ENCODE peak calls at places on chromosome 18, in seven cellular contexts. G is uterus; J is CD8-positive, alpha-beta memory T cell; Q is thoracic aorta; Y is Caco-2; Z is mesenchymal stem cell; P is effector memory CD4-positive, alpha-beta T cell. E is an unnamed sample. For H3K4me1, the result is how much of the 10 kb centered on the place peaks cover.

GRCh38 chr18:72675394-72675793 is 131.3 kb upstream of the CBLN2 start:
- DNase-seq in J (no peak), Z (no peak), G (no peak), Q (no peak), P (no peak), Y (peak), E (no peak)

GRCh38 chr18:64037812-64038414 is 68.0 kb downstream of the SERPINB8 start:
- DNase-seq in J (no peak), G (no peak), P (no peak), Q (no peak), Z (peak), Y (peak), E (no peak)

GRCh38 chr18:37364237-37364636 is 201.4 kb downstream of the CELF4 start:
- DNase-seq in P (no peak), Q (no peak), G (no peak), J (no peak), Y (no peak), Z (no peak), E (peak)

GRCh38 chr18:56445422-56445821 is 193.0 kb downstream of the TXNL1 start:
- DNase-seq in Y (no peak), P (no peak), Q (no peak), Z (no peak), G (peak), J (no peak), E (no peak)

GRCh38 chr18:47793609-47794008 is 136.8 kb downstream of the SMAD2 start:
- DNase-seq in P (no peak), Y (no peak), Z (no peak), Q (no peak), G (no peak), J (no peak), E (no peak)

GRCh38 chr18:48940854-48941531 is 9.8 kb downstream of the SMAD7 start:
- DNase-seq in P (peak), Z (peak), Q (no peak), Y (no peak), J (peak), G (no peak), E (no peak)

GRCh38 chr18:78174737-78175136 is 804.9 kb upstream of the SALL3 start:
- DNase-seq in P (no peak), G (no peak), Y (no peak), J (no peak), Q (no peak), Z (no peak), E (no peak)

GRCh38 chr18:78813898-78814297 is 165.7 kb upstream of the SALL3 start:
- DNase-seq in Q (no peak), Z (no peak), J (no peak), G (no peak), Y (no peak), P (no peak), E (no peak)

GRCh38 chr18:58276640-58277456 is 232.8 kb downstream of the NEDD4L start:
- DNase-seq in Q (no peak), Z (no peak), Y (no peak), J (no peak), P (no peak), G (no peak), E (no peak)

GRCh38 chr18:53753616-53754015 is 470.9 kb downstream of the MBD2 start:
- DNase-seq in G (no peak), Y (no peak), P (no peak), Q (no peak), J (no peak), Z (no peak), E (no peak)

GRCh38 chr18:4455113-4455811 is at the start of gene DLGAP1:
- DNase-seq in Q (no peak), Z (no peak), P (no peak), G (no peak), Y (no peak), J (no peak), E (peak)

GRCh38 chr18:49697049-49697448 is 116.3 kb downstream of the ACAA2 start:
- DNase-seq in Q (no peak), Z (no peak), P (no peak), J (no peak), G (no peak), Y (no peak), E (no peak)

GRCh38 chr18:76992226-76993084 is 140.1 kb downstream of the MBP start:
- DNase-seq in G (no peak), Z (no peak), P (no peak), Q (no peak), J (no peak), Y (no peak), E (peak)

GRCh38 chr18:76995896-76996295 is 136.7 kb downstream of the MBP start:
- DNase-seq in P (no peak), Y (no peak), J (no peak), Q (no peak), Z (no peak), G (no peak), E (no peak)

GRCh38 chr18:76994086-76994654 is 138.4 kb downstream of the MBP start:
- DNase-seq in P (no peak), G (no peak), Y (no peak), J (no peak), Q (no peak), Z (no peak), E (no peak)

GRCh38 chr18:76993085-76993382 is 139.5 kb downstream of the MBP start:
- DNase-seq in G (no peak), Y (no peak), Z (no peak), J (no peak), P (no peak), Q (no peak), E (no peak)

GRCh38 chr18:76993573-76993972 is 139.0 kb downstream of the MBP start:
- DNase-seq in Y (no peak), J (no peak), G (no peak), Q (no peak), Z (no peak), P (no peak), E (no peak)
- H3K4me1 ChIP-seq in Y (under half), J (under half), G (under half), Q (under half), Z (under half), P (under half), E (under half)

GRCh38 chr18:45590060-45590537 is 25.2 kb upstream of the SLC14A2 start:
- DNase-seq in P (no peak), G (peak), J (no peak), Y (no peak), Q (no peak), Z (no peak), E (no peak)

GRCh38 chr18:45590546-45590945 is 24.7 kb upstream of the SLC14A2 start:
- DNase-seq in Z (no peak), Y (no peak), Q (no peak), J (no peak), P (no peak), G (peak), E (no peak)

GRCh38 chr18:45596048-45596447 is 19.2 kb upstream of the SLC14A2 start:
- DNase-seq in G (no peak), J (no peak), P (no peak), Q (no peak), Z (no peak), Y (no peak), E (no peak)
- H3K4me1 ChIP-seq in G (under half), J (under half), P (under half), Q (under half), Z (under half), Y (under half), E (under half)

GRCh38 chr18:21090680-21091079 is 20.9 kb downstream of the ROCK1 start:
- DNase-seq in Q (no peak), Y (no peak), Z (no peak), P (no peak), J (no peak), G (no peak), E (no peak)

GRCh38 chr18:21084511-21085078 is 27.0 kb downstream of the ROCK1 start:
- DNase-seq in G (no peak), J (no peak), Z (no peak), Q (no peak), P (no peak), Y (no peak), E (no peak)

GRCh38 chr18:21081425-21081824 is 30.2 kb downstream of the ROCK1 start:
- DNase-seq in Q (no peak), Z (no peak), G (no peak), J (no peak), P (no peak), Y (no peak), E (no peak)

GRCh38 chr18:21083017-21083416 is 28.6 kb downstream of the ROCK1 start:
- DNase-seq in J (no peak), G (no peak), Y (no peak), Z (no peak), Q (no peak), P (no peak), E (no peak)

GRCh38 chr18:21085579-21086161 is 25.9 kb downstream of the ROCK1 start:
- DNase-seq in Y (no peak), Z (no peak), G (no peak), P (no peak), Q (no peak), J (no peak), E (no peak)
- H3K4me1 ChIP-seq in Y (under half), Z (under half), G (under half), P (under half), Q (under half), J (under half), E (under half)

DNA sequence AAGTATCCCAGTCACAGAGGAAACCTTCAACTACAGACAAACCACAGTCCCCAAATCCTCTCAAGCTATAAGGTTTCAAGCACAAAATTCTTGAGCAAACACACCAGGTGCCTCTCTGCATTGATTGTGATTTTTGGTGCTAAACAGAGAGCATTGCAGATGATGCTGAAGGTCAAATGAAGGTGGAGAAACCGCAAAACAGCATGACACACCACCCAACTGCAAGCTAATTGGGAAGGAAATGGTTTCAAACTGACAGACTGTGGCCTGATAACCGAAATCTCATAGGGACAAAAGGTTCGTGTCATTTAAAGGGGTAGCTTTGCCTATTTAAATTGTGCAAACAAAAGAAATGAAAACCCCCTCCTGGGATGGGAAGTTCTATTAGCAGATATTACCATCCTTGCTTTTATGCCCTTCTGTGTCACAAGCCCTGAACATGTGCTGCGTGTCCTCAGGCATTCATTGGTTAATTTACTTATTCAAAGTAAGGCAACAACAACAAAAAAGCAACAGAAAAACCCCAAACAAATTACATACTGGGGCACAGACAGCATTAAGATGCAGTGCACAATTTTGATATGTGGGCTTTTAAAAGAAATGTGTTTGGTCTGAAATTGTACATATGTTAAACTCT is 154.9 kb downstream of the AQP4 start:
- DNase-seq in G (no peak), P (no peak), Y (no peak), Q (no peak), J (no peak), Z (no peak), E (no peak)
- H3K4me1 ChIP-seq in G (under half), P (under half), Y (under half), Q (under half), J (under half), Z (under half), E (under half)

GRCh38 chr18:24023185-24023814 is 8.7 kb downstream of the TTC39C start:
- DNase-seq in J (no peak), Q (no peak), G (no peak), P (no peak), Z (no peak), Y (peak), E (no peak)

GRCh38 chr18:24024425-24024824 is 9.9 kb downstream of the TTC39C start:
- DNase-seq in J (no peak), Q (no peak), Z (no peak), G (no peak), Y (no peak), P (no peak), E (no peak)

GRCh38 chr18:24021505-24021904 is 7.0 kb downstream of the TTC39C start:
- DNase-seq in Z (no peak), G (no peak), Q (no peak), J (no peak), P (no peak), Y (no peak), E (no peak)

GRCh38 chr18:24019641-24020331 is 5.2 kb downstream of the TTC39C start:
- DNase-seq in G (no peak), Z (no peak), P (peak), Q (no peak), Y (no peak), J (peak), E (peak)

DNA sequence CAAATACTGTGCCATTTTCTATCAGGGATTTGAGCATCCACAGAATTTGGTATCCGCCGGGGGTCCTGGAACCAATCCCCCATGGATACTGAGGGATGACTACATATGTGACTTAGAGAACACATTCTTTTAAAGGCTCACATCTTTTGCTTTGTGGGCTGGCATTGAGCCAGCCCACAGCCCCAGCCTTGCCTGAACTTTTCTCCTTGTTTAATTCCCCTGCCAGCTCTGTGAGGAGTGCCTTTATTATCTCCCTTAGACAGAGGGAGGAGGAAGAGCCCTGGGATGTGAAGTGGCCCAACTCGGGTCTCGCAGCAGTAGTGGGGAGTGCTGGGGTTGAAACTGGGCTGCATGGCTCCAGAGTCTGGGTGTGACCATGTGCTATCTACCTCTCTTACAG is 7.6 kb downstream of the TTC39C start:
- DNase-seq in P (no peak), Y (no peak), Z (peak), Q (no peak), J (no peak), G (no peak), E (no peak)
- H3K4me1 ChIP-seq in P (half or more), Y (under half), Z (under half), Q (under half), J (half or more), G (under half), E (under half)

GRCh38 chr18:8614875-8615274 is 5.6 kb downstream of the RAB12 start:
- DNase-seq in Z (no peak), P (no peak), J (no peak), Y (no peak), G (no peak), Q (no peak), E (no peak)
- H3K4me1 ChIP-seq in Z (under half), P (under half), J (under half), Y (under half), G (under half), Q (half or more), E (under half)

GRCh38 chr18:13291745-13292447 is 73.3 kb downstream of the LDLRAD4 start:
- DNase-seq in P (no peak), G (no peak), Q (no peak), Z (no peak), J (no peak), Y (no peak), E (no peak)

GRCh38 chr18:13290856-13291271 is 72.3 kb downstream of the LDLRAD4 start:
- DNase-seq in Z (no peak), Q (no peak), G (no peak), Y (no peak), P (peak), J (peak), E (no peak)

GRCh38 chr18:13294309-13294708 is 75.7 kb downstream of the LDLRAD4 start:
- DNase-seq in G (no peak), J (no peak), Z (no peak), Y (no peak), P (no peak), Q (no peak), E (no peak)

GRCh38 chr18:13291299-13291698 is 72.7 kb downstream of the LDLRAD4 start:
- DNase-seq in P (no peak), Z (no peak), J (no peak), G (no peak), Y (no peak), Q (no peak), E (no peak)

GRCh38 chr18:13292736-13293135 is 74.2 kb downstream of the LDLRAD4 start:
- DNase-seq in G (no peak), J (no peak), Y (no peak), Q (no peak), P (no peak), Z (no peak), E (no peak)
- H3K4me1 ChIP-seq in G (under half), J (under half), Y (under half), Q (under half), P (under half), Z (under half), E (under half)

GRCh38 chr18:44520981-44521672 is 159.6 kb upstream of the SETBP1 start:
- DNase-seq in Z (no peak), P (no peak), Y (no peak), G (no peak), J (no peak), Q (no peak), E (no peak)
- H3K4me1 ChIP-seq in Z (under half), P (under half), Y (under half), G (under half), J (under half), Q (under half), E (under half)

GRCh38 chr18:41917199-41917598 is 37.8 kb upstream of the PIK3C3 start:
- DNase-seq in Z (no peak), Q (no peak), G (no peak), J (no peak), Y (no peak), P (no peak), E (no peak)
- H3K4me1 ChIP-seq in Z (under half), Q (under half), G (under half), J (under half), Y (under half), P (under half), E (under half)

GRCh38 chr18:76449110-76449453 is 46.0 kb downstream of the ZNF516 start:
- DNase-seq in G (no peak), P (no peak), Q (no peak), Z (no peak), J (no peak), Y (no peak), E (peak)
- H3K4me1 ChIP-seq in G (under half), P (under half), Q (under half), Z (under half), J (under half), Y (under half), E (under half)

E was measured in ascending aorta.